ENCODE peak calls at places on chromosomes 7 and 10, in four cellular contexts. One of them, this sample, is unnamed.

GRCh38 chr7:44193011-44193802 is 4.0 kb upstream of the GCK start:
- DNase-seq in B cell: no peak
- DNase-seq in T-helper 2 cell: no peak
- DNase-seq in glutamatergic neuron: no peak
- DNase-seq in this sample: no peak

GRCh38 chr10:78868861-78869260 is 199.9 kb upstream of the ZMIZ1 start:
- DNase-seq in B cell: no peak
- DNase-seq in T-helper 2 cell: no peak
- DNase-seq in glutamatergic neuron: no peak
- DNase-seq in this sample: no peak

GRCh38 chr10:70662362-70663220 is 9.7 kb upstream of the ADAMTS14 start:
- DNase-seq in B cell: no peak
- DNase-seq in T-helper 2 cell: no peak
- DNase-seq in glutamatergic neuron: no peak
- DNase-seq in this sample: no peak

GRCh38 chr10:128040096-128040495 is 86.1 kb downstream of the MKI67 start:
- DNase-seq in B cell: no peak
- DNase-seq in T-helper 2 cell: no peak
- DNase-seq in glutamatergic neuron: no peak
- DNase-seq in this sample: no peak

GRCh38 chr10:13668126-13668525 is 81.4 kb downstream of the PRPF18 start:
- DNase-seq in B cell: no peak
- DNase-seq in T-helper 2 cell: no peak
- DNase-seq in glutamatergic neuron: no peak
- DNase-seq in this sample: no peak

GRCh38 chr10:63644398-63645142 is 123.4 kb downstream of the REEP3 start:
- DNase-seq in B cell: no peak
- DNase-seq in T-helper 2 cell: no peak
- DNase-seq in glutamatergic neuron: no peak
- DNase-seq in this sample: peak

GRCh38 chr7:139725077-139725476 is 52.7 kb downstream of the HIPK2 start:
- DNase-seq in B cell: no peak
- DNase-seq in T-helper 2 cell: no peak
- DNase-seq in glutamatergic neuron: no peak
- DNase-seq in this sample: no peak

GRCh38 chr7:77538186-77538907 is 1.3 kb downstream of the PTPN12 start:
- DNase-seq in B cell: peak
- DNase-seq in T-helper 2 cell: no peak
- DNase-seq in glutamatergic neuron: peak
- DNase-seq in this sample: peak

GRCh38 chr7:132298782-132299181 is 277.5 kb downstream of the PLXNA4 start:
- DNase-seq in B cell: no peak
- DNase-seq in T-helper 2 cell: no peak
- DNase-seq in glutamatergic neuron: no peak
- DNase-seq in this sample: no peak

GRCh38 chr10:49488056-49488455 is 50.9 kb downstream of the ERCC6 start:
- DNase-seq in B cell: no peak
- DNase-seq in T-helper 2 cell: no peak
- DNase-seq in glutamatergic neuron: no peak
- DNase-seq in this sample: peak

GRCh38 chr7:152674860-152675760 is 831 bp downstream of the XRCC2 start:
- DNase-seq in B cell: no peak
- DNase-seq in T-helper 2 cell: no peak
- DNase-seq in glutamatergic neuron: no peak
- DNase-seq in this sample: no peak

GRCh38 chr7:151081170-151082101 is 827 bp upstream of the FASTK start:
- DNase-seq in B cell: no peak
- DNase-seq in T-helper 2 cell: no peak
- DNase-seq in glutamatergic neuron: peak
- DNase-seq in this sample: peak

GRCh38 chr7:30584970-30585369 is 9.7 kb upstream of the GARS1 start:
- DNase-seq in B cell: no peak
- DNase-seq in T-helper 2 cell: no peak
- DNase-seq in glutamatergic neuron: no peak
- DNase-seq in this sample: no peak

GRCh38 chr7:137254766-137255165 is 88.8 kb downstream of the PTN start:
- DNase-seq in B cell: no peak
- DNase-seq in T-helper 2 cell: no peak
- DNase-seq in glutamatergic neuron: no peak
- DNase-seq in this sample: no peak

GRCh38 chr7:110868458-110868857 is 222.5 kb upstream of the LRRN3 start:
- DNase-seq in B cell: no peak
- DNase-seq in T-helper 2 cell: no peak
- DNase-seq in glutamatergic neuron: no peak
- DNase-seq in this sample: no peak

GRCh38 chr10:91220954-91221696 is 662 bp downstream of the PCGF5 start:
- DNase-seq in B cell: no peak
- DNase-seq in T-helper 2 cell: no peak
- DNase-seq in glutamatergic neuron: no peak
- DNase-seq in this sample: peak

GRCh38 chr10:97320480-97321031 is 1.5 kb downstream of the FRAT1 start:
- DNase-seq in B cell: peak
- DNase-seq in T-helper 2 cell: no peak
- DNase-seq in glutamatergic neuron: peak
- DNase-seq in this sample: peak

GRCh38 chr10:128274938-128275337 is 148.7 kb upstream of the MKI67 start:
- DNase-seq in B cell: no peak
- DNase-seq in T-helper 2 cell: no peak
- DNase-seq in glutamatergic neuron: no peak
- DNase-seq in this sample: no peak

GRCh38 chr10:88879754-88880286 is at the start of gene STAMBPL1:
- DNase-seq in B cell: no peak
- DNase-seq in T-helper 2 cell: peak
- DNase-seq in glutamatergic neuron: no peak
- DNase-seq in this sample: peak

GRCh38 chr7:100967292-100967863 is 2.0 kb upstream of the MUC12 start:
- DNase-seq in B cell: peak
- DNase-seq in T-helper 2 cell: no peak
- DNase-seq in glutamatergic neuron: no peak
- DNase-seq in this sample: peak